ENCODE peak calls at places on chromosomes 12 and 14, in six cellular contexts. S is activated T-cell treated with anti-CD3 and anti-CD28 coated beads for 1 hour, I is foreskin fibroblast, M is heart left ventricle, G is epithelial cell of esophagus, Q is neural crest cell. B is an unnamed sample.
A peak's percentile ranks its signal among the peaks of the same experiment; 100 is the strongest.

GRCh38 chr12:117583677-117584076 is 222.3 kb upstream of the NOS1 start:
- DNase-seq in S (no peak), I (no peak), M (no peak), G (no peak), Q (no peak), B (no peak)

GRCh38 chr14:90721619-90722305 is 94.5 kb downstream of the TTC7B start:
- DNase-seq in S (no peak), I (peak; percentile 21), M (no peak), G (peak; percentile 56), Q (no peak), B (no peak)

GRCh38 chr12:24014853-24015590 is 65.6 kb upstream of the SOX5 start:
- DNase-seq in S (no peak), I (no peak), M (no peak), G (no peak), Q (no peak), B (no peak)

GRCh38 chr12:111201036-111201435 is 167.9 kb downstream of the PHETA1 start:
- DNase-seq in S (no peak), I (no peak), M (no peak), G (no peak), Q (no peak), B (no peak)

GRCh38 chr12:131959641-131960589 is 10.2 kb downstream of the EP400 start:
- DNase-seq in S (no peak), I (no peak), M (no peak), G (no peak), Q (no peak), B (no peak)

GRCh38 chr14:34873591-34874385 is 1.4 kb downstream of the BAZ1A start:
- DNase-seq in S (peak; percentile 66), I (peak; percentile 90), M (peak; percentile 89), G (peak; percentile 85), Q (peak; percentile 59), B (peak; percentile 88)

GRCh38 chr12:10147714-10148403 is 17.9 kb upstream of the CLEC7A start:
- DNase-seq in S (no peak), I (no peak), M (no peak), G (no peak), Q (no peak), B (no peak)

GRCh38 chr14:80275208-80275850 is 64.0 kb upstream of the DIO2 start:
- DNase-seq in S (no peak), I (peak; percentile 8), M (no peak), G (peak; percentile 34), Q (no peak), B (no peak)

GRCh38 chr12:29783773-29784666 is at the start of gene TMTC1:
- DNase-seq in S (no peak), I (peak; percentile 88), M (peak; percentile 88), G (peak; percentile 65), Q (peak; percentile 69), B (no peak)

GRCh38 chr12:386651-387050 is 2.5 kb downstream of the KDM5A start:
- DNase-seq in S (no peak), I (peak; percentile 13), M (no peak), G (peak; percentile 72), Q (no peak), B (no peak)

GRCh38 chr12:3359478-3359877 is 131.5 kb upstream of the PRMT8 start:
- DNase-seq in S (no peak), I (no peak), M (no peak), G (no peak), Q (no peak), B (no peak)

GRCh38 chr14:95609398-95609990 is 74.6 kb downstream of the GLRX5 start:
- DNase-seq in S (no peak), I (peak; percentile 38), M (no peak), G (peak; percentile 3), Q (peak; percentile 53), B (no peak)

GRCh38 chr12:100365411-100365810 is 8.5 kb downstream of the SLC17A8 start:
- DNase-seq in S (no peak), I (no peak), M (peak; percentile 23), G (no peak), Q (no peak), B (no peak)

GRCh38 chr12:50961708-50962107 is 9.4 kb downstream of the HIGD1C start:
- DNase-seq in S (no peak), I (peak; percentile 56), M (no peak), G (no peak), Q (no peak), B (no peak)

GRCh38 chr14:45177081-45177480 is 41.4 kb downstream of the FANCM start:
- DNase-seq in S (no peak), I (peak; percentile 78), M (no peak), G (peak; percentile 92), Q (no peak), B (peak; percentile 85)

GRCh38 chr12:119176267-119177055 is 2.3 kb upstream of the HSPB8 start:
- DNase-seq in S (no peak), I (peak; percentile 73), M (peak; percentile 91), G (peak; percentile 84), Q (no peak), B (no peak)

GRCh38 chr14:91891721-91892220 is 24.4 kb upstream of the TC2N start:
- DNase-seq in S (no peak), I (peak; percentile 56), M (no peak), G (no peak), Q (no peak), B (no peak)

GRCh38 chr12:82326905-82327503 is 31.2 kb downstream of the CCDC59 start:
- DNase-seq in S (no peak), I (peak; percentile 31), M (no peak), G (peak; percentile 51), Q (no peak), B (peak; percentile 43)

GRCh38 chr14:60090864-60091519 is 731 bp upstream of the PCNX4 start:
- DNase-seq in S (peak; percentile 6), I (peak; percentile 86), M (peak; percentile 50), G (peak; percentile 50), Q (no peak), B (peak; percentile 10)

GRCh38 chr14:32200368-32201195 is 1.3 kb upstream of the RNU6-7 start:
- DNase-seq in S (no peak), I (no peak), M (no peak), G (no peak), Q (no peak), B (no peak)

GRCh38 chr12:4214912-4215861 is 58.4 kb upstream of the CCND2 start:
- DNase-seq in S (no peak), I (no peak), M (peak; percentile 61), G (peak; percentile 64), Q (no peak), B (peak; percentile 71)

GRCh38 chr14:105333613-105334364 is 19.2 kb downstream of the PACS2 start:
- DNase-seq in S (no peak), I (no peak), M (peak; percentile 22), G (no peak), Q (no peak), B (no peak)

GRCh38 chr14:55277972-55278740 is 6.9 kb downstream of the FBXO34 start:
- DNase-seq in S (no peak), I (no peak), M (no peak), G (no peak), Q (no peak), B (peak; percentile 73)

B was measured in AML-193.